ENCODE peak calls at places on chromosomes 6 and 20, in four cellular contexts. One of them, this sample, is unnamed.

GRCh38 chr6:90435207-90435899 is 138.7 kb upstream of the BACH2 start:
- DNase-seq in H1: no peak
- DNase-seq in HepG2: no peak
- DNase-seq in K562: no peak
- DNase-seq in this sample: no peak

GRCh38 chr20:41352106-41352505 is 11.5 kb downstream of the LPIN3 start:
- DNase-seq in K562: no peak
- DNase-seq in H1: no peak
- DNase-seq in HepG2: no peak
- DNase-seq in this sample: no peak

GRCh38 chr6:23533954-23534725 is 591.9 kb upstream of the NRSN1 start:
- DNase-seq in H1: no peak
- DNase-seq in K562: no peak
- DNase-seq in HepG2: no peak
- DNase-seq in this sample: no peak

GRCh38 chr6:43951756-43952675 is 175.2 kb downstream of the MRPL14 start:
- DNase-seq in H1: no peak
- DNase-seq in HepG2: peak; percentile 31
- DNase-seq in K562: no peak
- DNase-seq in this sample: no peak

GRCh38 chr20:41072099-41072798 is 43.6 kb downstream of the TOP1 start:
- DNase-seq in H1: no peak
- DNase-seq in HepG2: no peak
- DNase-seq in K562: no peak
- DNase-seq in this sample: peak; percentile 93

GRCh38 chr20:20491110-20491783 is 123.3 kb downstream of the INSM1 start:
- DNase-seq in HepG2: no peak
- DNase-seq in H1: no peak
- DNase-seq in K562: no peak
- DNase-seq in this sample: peak; percentile 21

GRCh38 chr6:157184202-157185015 is 138.9 kb downstream of the TMEM242 start:
- DNase-seq in K562: peak; percentile 85
- DNase-seq in HepG2: peak; percentile 69
- DNase-seq in H1: peak; percentile 87
- DNase-seq in this sample: peak; percentile 44

GRCh38 chr6:152634773-152635172 is 2.4 kb downstream of the SYNE1 start:
- DNase-seq in K562: no peak
- DNase-seq in HepG2: no peak
- DNase-seq in H1: no peak
- DNase-seq in this sample: no peak

GRCh38 chr20:43686820-43687219 is 19.9 kb downstream of the MYBL2 start:
- DNase-seq in HepG2: no peak
- DNase-seq in K562: no peak
- DNase-seq in H1: no peak
- DNase-seq in this sample: no peak
- H3K36me3 ChIP-seq in HepG2: peaks cover 42% of the 10 kb centered on the region
- H3K36me3 ChIP-seq in K562: peaks cover 68% of the 10 kb centered on the region
- H3K36me3 ChIP-seq in H1: peaks cover 10% of the 10 kb centered on the region
- H3K36me3 ChIP-seq in this sample: no peaks in the 10 kb centered on the region

DNA sequence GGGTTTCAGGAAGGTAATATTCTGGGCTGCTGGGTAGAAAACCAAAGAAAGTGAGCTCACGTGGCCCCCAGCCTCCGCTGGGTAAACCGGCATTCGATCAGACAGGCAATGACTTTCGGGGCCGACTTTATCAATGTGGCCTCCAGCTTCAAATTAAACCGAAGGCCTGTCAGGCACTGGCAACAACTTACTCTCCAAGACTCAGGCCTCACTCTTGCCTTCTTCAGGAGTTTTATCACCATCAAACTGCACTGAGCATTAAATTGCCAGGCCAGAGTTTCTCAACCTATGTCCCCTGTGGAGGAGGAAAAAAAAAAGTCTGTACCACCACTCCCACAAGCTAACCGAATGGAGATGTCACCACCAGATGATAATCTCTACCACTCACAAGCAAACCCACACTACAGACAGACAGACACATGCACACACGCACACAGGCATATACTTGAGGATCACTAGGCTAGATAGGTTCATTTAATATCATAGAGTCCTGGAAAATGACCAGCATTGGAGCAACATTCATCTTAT is 1.1 kb upstream of the MBOAT1 start:
- DNase-seq in HepG2: no peak
- DNase-seq in K562: no peak
- DNase-seq in H1: no peak
- DNase-seq in this sample: no peak
- H3K9ac ChIP-seq in HepG2: no peak overlapping the region
- H3K9ac ChIP-seq in K562: peak overlapping the region; percentile 82
- H3K9ac ChIP-seq in H1: no peak overlapping the region
- H3K9ac ChIP-seq in this sample: peak overlapping the region; percentile 56

GRCh38 chr20:39961667-39962066 is 727.4 kb downstream of the MAFB start:
- DNase-seq in HepG2: no peak
- DNase-seq in K562: no peak
- DNase-seq in H1: no peak
- DNase-seq in this sample: no peak

GRCh38 chr20:39960522-39961420 is 728.3 kb downstream of the MAFB start:
- DNase-seq in HepG2: no peak
- DNase-seq in H1: peak; percentile 55
- DNase-seq in K562: no peak
- DNase-seq in this sample: no peak
- TF ChIP-seq JUN in HepG2: no peak
- TF ChIP-seq JUN in H1: no peak
- TF ChIP-seq JUN in K562: no peak
- TF ChIP-seq JUN in this sample: no peak

DNA sequence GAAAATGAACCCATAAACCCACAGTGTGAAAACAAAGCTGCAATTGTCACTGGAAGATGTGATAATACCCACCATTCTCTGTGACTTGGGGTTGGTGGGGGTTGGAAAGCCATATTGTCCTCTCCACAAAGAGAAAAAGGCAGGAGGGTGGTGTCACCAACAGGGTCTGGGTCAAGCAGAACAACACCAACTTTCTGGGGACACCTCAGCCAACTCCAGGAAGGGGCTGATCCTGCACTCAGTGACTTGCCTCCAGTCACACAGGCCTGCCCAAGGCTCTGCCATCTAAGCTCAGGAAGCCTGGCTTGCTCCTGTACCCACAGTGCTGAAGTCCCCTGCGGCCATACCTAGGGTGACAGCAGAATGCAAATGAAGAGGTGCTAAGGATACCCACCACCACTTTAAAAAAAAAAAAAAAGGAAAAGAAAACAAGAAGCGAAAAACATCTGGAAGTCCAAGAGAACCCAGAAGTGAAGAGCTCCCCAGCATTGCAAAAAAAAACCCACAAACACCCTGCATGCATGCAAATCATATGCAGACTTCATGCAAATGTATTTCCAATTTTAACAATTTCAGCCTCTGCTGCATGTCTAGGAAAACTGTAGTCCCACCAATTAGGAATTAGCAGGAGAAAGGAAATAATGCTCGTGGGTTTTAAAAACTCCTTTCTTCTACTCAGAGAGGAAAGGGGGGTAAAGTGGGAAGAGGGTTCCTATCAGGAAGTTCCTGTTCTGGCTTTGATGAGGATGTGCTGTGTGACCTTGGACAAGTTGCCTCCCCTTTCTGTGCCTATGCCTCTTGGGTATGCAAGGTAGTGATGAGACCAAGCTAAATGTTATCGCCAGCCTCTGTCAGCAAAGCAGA is 110.5 kb downstream of the PREX1 start:
- DNase-seq in H1: no peak
- DNase-seq in K562: no peak
- DNase-seq in HepG2: no peak
- DNase-seq in this sample: no peak
- H3K36me3 ChIP-seq in H1: no peaks in the 10 kb centered on the region
- H3K36me3 ChIP-seq in K562: no peaks in the 10 kb centered on the region
- H3K36me3 ChIP-seq in HepG2: no peaks in the 10 kb centered on the region
- H3K36me3 ChIP-seq in this sample: peaks cover 7% of the 10 kb centered on the region

GRCh38 chr20:62935968-62936585 is 1.9 kb upstream of the GID8 start:
- DNase-seq in H1: no peak
- DNase-seq in HepG2: no peak
- DNase-seq in K562: no peak
- DNase-seq in this sample: no peak

GRCh38 chr20:62931464-62931863 is 5.2 kb upstream of the DIDO1 start:
- DNase-seq in K562: no peak
- DNase-seq in H1: no peak
- DNase-seq in HepG2: no peak
- DNase-seq in this sample: no peak

GRCh38 chr20:62936996-62937352 is 973 bp upstream of the GID8 start:
- DNase-seq in K562: no peak
- DNase-seq in HepG2: peak; percentile 81
- DNase-seq in H1: no peak
- DNase-seq in this sample: peak; percentile 65

GRCh38 chr20:62935204-62935967 is 2.6 kb upstream of the GID8 start:
- DNase-seq in H1: no peak
- DNase-seq in K562: no peak
- DNase-seq in HepG2: no peak
- DNase-seq in this sample: no peak

DNA sequence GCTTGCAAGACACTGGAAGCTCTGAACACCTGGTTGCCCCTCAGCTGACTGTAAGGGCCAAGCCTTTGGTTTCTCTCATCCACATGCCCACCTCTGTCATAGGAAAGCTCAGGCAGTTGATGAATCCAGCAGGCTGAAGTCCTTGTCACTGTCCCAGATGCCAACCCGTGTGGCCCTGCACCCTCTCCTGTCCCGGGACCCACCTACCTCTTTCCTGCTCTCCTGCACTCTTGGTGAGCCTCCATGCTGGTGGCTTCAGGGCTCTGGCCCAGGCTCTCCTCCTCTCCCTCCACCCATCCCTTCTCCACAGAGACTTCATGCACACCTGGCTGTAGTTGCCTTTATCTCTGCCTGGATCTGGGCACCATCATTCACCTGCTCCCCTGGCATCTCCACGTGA is 4.0 kb upstream of the GID8 start:
- DNase-seq in H1: no peak
- DNase-seq in K562: no peak
- DNase-seq in HepG2: no peak
- DNase-seq in this sample: no peak
- H3K9ac ChIP-seq in H1: no peak overlapping the region
- H3K9ac ChIP-seq in K562: no peak overlapping the region
- H3K9ac ChIP-seq in HepG2: peak overlapping the region; percentile 18
- H3K9ac ChIP-seq in this sample: no peak overlapping the region

GRCh38 chr6:55758156-55758942 is 117.0 kb downstream of the BMP5 start:
- DNase-seq in K562: no peak
- DNase-seq in HepG2: peak; percentile 5
- DNase-seq in H1: no peak
- DNase-seq in this sample: peak; percentile 46
- TF ChIP-seq JUN in K562: no peak
- TF ChIP-seq JUN in HepG2: no peak
- TF ChIP-seq JUN in H1: no peak
- TF ChIP-seq JUN in this sample: no peak

DNA sequence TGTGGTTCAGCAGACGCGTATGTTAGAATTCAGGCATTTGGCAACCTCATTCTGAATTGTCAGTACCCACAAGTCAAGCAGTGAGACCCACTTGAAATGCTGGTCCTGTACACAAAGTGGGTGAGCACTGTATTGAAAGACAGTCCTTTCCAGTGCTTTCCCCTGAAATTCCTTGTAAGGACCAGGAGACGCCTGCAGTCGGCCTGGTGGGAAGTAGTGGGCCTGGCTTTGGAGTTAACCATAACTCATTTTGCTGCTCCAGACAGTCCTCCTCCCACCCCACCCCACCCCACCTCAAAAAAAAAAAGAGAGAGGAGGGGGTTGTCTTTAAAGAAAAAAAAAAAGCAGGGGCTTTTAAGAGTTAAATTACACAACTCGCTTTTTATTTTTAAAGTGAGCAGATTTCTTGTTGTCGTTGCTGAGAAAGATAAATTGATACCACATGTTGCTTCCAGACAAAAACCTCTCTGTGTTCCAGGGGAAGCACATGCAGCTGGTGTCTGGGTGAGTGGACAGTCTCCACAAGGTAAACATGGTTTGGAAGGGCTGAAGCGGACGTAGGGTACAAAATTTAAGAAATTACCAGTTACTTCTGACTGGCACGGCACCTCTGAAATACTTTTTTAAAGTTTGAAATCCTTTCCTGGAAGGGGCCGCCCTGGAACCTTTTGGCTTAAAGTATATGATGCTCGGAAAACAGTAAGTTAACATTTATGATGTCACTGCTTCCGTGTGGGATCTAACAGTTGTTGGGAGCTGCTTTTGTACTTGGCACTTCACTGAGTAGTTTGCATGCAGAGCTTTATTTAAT is 95.3 kb downstream of the FOXO3 start:
- DNase-seq in H1: no peak
- DNase-seq in HepG2: peak; percentile 62
- DNase-seq in K562: no peak
- DNase-seq in this sample: no peak
- H3K36me3 ChIP-seq in H1: no peaks in the 10 kb centered on the region
- H3K36me3 ChIP-seq in HepG2: peaks cover 5% of the 10 kb centered on the region
- H3K36me3 ChIP-seq in K562: no peaks in the 10 kb centered on the region
- H3K36me3 ChIP-seq in this sample: no peaks in the 10 kb centered on the region